ENCODE peak calls at places on chromosome 2, in six cellular contexts. One of them, this sample, is unnamed.

GRCh38 chr2:105454801-105455485 is 56.1 kb upstream of the FHL2 start:
- DNase-seq in activated effector memory CD4-positive, alpha-beta T cell treated with anti-CD3 and anti-CD28 coated beads, Interleukin-2, amount 50 U/mL, for 16 hours: no peak
- DNase-seq in GM10248: no peak
- DNase-seq in posterior cingulate gyrus: no peak
- DNase-seq in foreskin fibroblast: peak
- DNase-seq in Kasumi-1: peak
- DNase-seq in this sample: no peak

GRCh38 chr2:239298126-239298804 is 102.6 kb downstream of the HDAC4 start:
- DNase-seq in activated effector memory CD4-positive, alpha-beta T cell treated with anti-CD3 and anti-CD28 coated beads, Interleukin-2, amount 50 U/mL, for 16 hours: peak
- DNase-seq in GM10248: no peak
- DNase-seq in posterior cingulate gyrus: no peak
- DNase-seq in foreskin fibroblast: no peak
- DNase-seq in Kasumi-1: peak
- DNase-seq in this sample: no peak

GRCh38 chr2:12493031-12493513 is 223.7 kb upstream of the TRIB2 start:
- DNase-seq in activated effector memory CD4-positive, alpha-beta T cell treated with anti-CD3 and anti-CD28 coated beads, Interleukin-2, amount 50 U/mL, for 16 hours: peak
- DNase-seq in GM10248: no peak
- DNase-seq in posterior cingulate gyrus: no peak
- DNase-seq in foreskin fibroblast: peak
- DNase-seq in Kasumi-1: peak
- DNase-seq in this sample: no peak

GRCh38 chr2:201984800-201985525 is 48.7 kb upstream of the FZD7 start:
- DNase-seq in activated effector memory CD4-positive, alpha-beta T cell treated with anti-CD3 and anti-CD28 coated beads, Interleukin-2, amount 50 U/mL, for 16 hours: no peak
- DNase-seq in GM10248: no peak
- DNase-seq in posterior cingulate gyrus: peak
- DNase-seq in foreskin fibroblast: no peak
- DNase-seq in Kasumi-1: peak
- DNase-seq in this sample: no peak

GRCh38 chr2:181054256-181054655 is 73.9 kb downstream of the UBE2E3 start:
- DNase-seq in activated effector memory CD4-positive, alpha-beta T cell treated with anti-CD3 and anti-CD28 coated beads, Interleukin-2, amount 50 U/mL, for 16 hours: no peak
- DNase-seq in GM10248: no peak
- DNase-seq in posterior cingulate gyrus: no peak
- DNase-seq in foreskin fibroblast: no peak
- DNase-seq in Kasumi-1: no peak
- DNase-seq in this sample: no peak

GRCh38 chr2:56682397-56682760 is 498.6 kb downstream of the CCDC85A start:
- DNase-seq in activated effector memory CD4-positive, alpha-beta T cell treated with anti-CD3 and anti-CD28 coated beads, Interleukin-2, amount 50 U/mL, for 16 hours: no peak
- DNase-seq in GM10248: no peak
- DNase-seq in posterior cingulate gyrus: no peak
- DNase-seq in foreskin fibroblast: no peak
- DNase-seq in Kasumi-1: no peak
- DNase-seq in this sample: no peak

GRCh38 chr2:212900715-212901114 is 250.7 kb downstream of the IKZF2 start:
- DNase-seq in activated effector memory CD4-positive, alpha-beta T cell treated with anti-CD3 and anti-CD28 coated beads, Interleukin-2, amount 50 U/mL, for 16 hours: no peak
- DNase-seq in GM10248: no peak
- DNase-seq in posterior cingulate gyrus: no peak
- DNase-seq in foreskin fibroblast: no peak
- DNase-seq in Kasumi-1: no peak
- DNase-seq in this sample: no peak

GRCh38 chr2:240086563-240086962 is 33.2 kb upstream of the OR6B3 start:
- DNase-seq in activated effector memory CD4-positive, alpha-beta T cell treated with anti-CD3 and anti-CD28 coated beads, Interleukin-2, amount 50 U/mL, for 16 hours: no peak
- DNase-seq in GM10248: no peak
- DNase-seq in posterior cingulate gyrus: no peak
- DNase-seq in foreskin fibroblast: no peak
- DNase-seq in Kasumi-1: no peak
- DNase-seq in this sample: no peak

GRCh38 chr2:237873961-237874551 is 14.6 kb downstream of the RAMP1 start:
- DNase-seq in activated effector memory CD4-positive, alpha-beta T cell treated with anti-CD3 and anti-CD28 coated beads, Interleukin-2, amount 50 U/mL, for 16 hours: peak
- DNase-seq in GM10248: no peak
- DNase-seq in posterior cingulate gyrus: no peak
- DNase-seq in foreskin fibroblast: no peak
- DNase-seq in Kasumi-1: no peak
- DNase-seq in this sample: no peak